ENCODE peak calls at places on chromosomes 7 and 10, in four cellular contexts. One of them, this sample, is unnamed.

GRCh38 chr7:19080076-19080475 is 37.4 kb downstream of the TWIST1 start:
- DNase-seq in GM12878: no peak
- DNase-seq in K562: no peak
- DNase-seq in HepG2: no peak
- DNase-seq in this sample: no peak

GRCh38 chr7:83271212-83272099 is 108.8 kb upstream of the PCLO start:
- DNase-seq in GM12878: no peak
- DNase-seq in K562: no peak
- DNase-seq in HepG2: peak
- DNase-seq in this sample: peak

GRCh38 chr10:78626471-78626870 is 442.3 kb upstream of the ZMIZ1 start:
- DNase-seq in HepG2: no peak
- DNase-seq in K562: no peak
- DNase-seq in GM12878: no peak
- DNase-seq in this sample: no peak

GRCh38 chr7:110372685-110373084 is 718.2 kb upstream of the LRRN3 start:
- DNase-seq in GM12878: no peak
- DNase-seq in K562: no peak
- DNase-seq in HepG2: no peak
- DNase-seq in this sample: no peak

GRCh38 chr7:3112499-3113134 is 69.0 kb upstream of the CARD11 start:
- DNase-seq in K562: no peak
- DNase-seq in GM12878: no peak
- DNase-seq in HepG2: no peak
- DNase-seq in this sample: no peak

GRCh38 chr10:6114758-6115410 is 26.1 kb downstream of the RBM17 start:
- DNase-seq in K562: no peak
- DNase-seq in GM12878: no peak
- DNase-seq in HepG2: no peak
- DNase-seq in this sample: no peak

GRCh38 chr7:151373599-151373998 is 32.0 kb downstream of the NUB1 start:
- DNase-seq in K562: no peak
- DNase-seq in GM12878: no peak
- DNase-seq in HepG2: no peak
- DNase-seq in this sample: no peak

GRCh38 chr10:58608356-58608755 is 95.7 kb downstream of the BICC1 start:
- DNase-seq in HepG2: no peak
- DNase-seq in K562: no peak
- DNase-seq in GM12878: no peak
- DNase-seq in this sample: no peak

GRCh38 chr7:94656925-94657731 is 1.2 kb upstream of the SGCE start:
- DNase-seq in HepG2: no peak
- DNase-seq in K562: no peak
- DNase-seq in GM12878: no peak
- DNase-seq in this sample: no peak

GRCh38 chr10:3477683-3478082 is 305.1 kb upstream of the PITRM1 start:
- DNase-seq in GM12878: peak
- DNase-seq in HepG2: no peak
- DNase-seq in K562: no peak
- DNase-seq in this sample: no peak

GRCh38 chr7:149422065-149422913 is 38.6 kb downstream of the ZNF777 start:
- DNase-seq in K562: peak
- DNase-seq in GM12878: peak
- DNase-seq in HepG2: peak
- DNase-seq in this sample: peak

GRCh38 chr7:42373285-42373684 is 136.3 kb upstream of the GLI3 start:
- DNase-seq in HepG2: no peak
- DNase-seq in GM12878: no peak
- DNase-seq in K562: no peak
- DNase-seq in this sample: no peak

GRCh38 chr10:132306951-132307751 is 599 bp downstream of the STK32C start:
- DNase-seq in GM12878: no peak
- DNase-seq in K562: no peak
- DNase-seq in HepG2: peak
- DNase-seq in this sample: no peak

GRCh38 chr7:110001254-110001938 is 1089.5 kb upstream of the LRRN3 start:
- DNase-seq in K562: no peak
- DNase-seq in GM12878: no peak
- DNase-seq in HepG2: no peak
- DNase-seq in this sample: no peak

GRCh38 chr10:112271982-112272381 is 11.2 kb upstream of the TECTB start:
- DNase-seq in HepG2: no peak
- DNase-seq in GM12878: no peak
- DNase-seq in K562: no peak
- DNase-seq in this sample: no peak

GRCh38 chr7:151085691-151086620 is at the start of gene AGAP3:
- DNase-seq in K562: peak
- DNase-seq in GM12878: no peak
- DNase-seq in HepG2: peak
- DNase-seq in this sample: peak

GRCh38 chr7:137545059-137545730 is 201.7 kb upstream of the PTN start:
- DNase-seq in HepG2: peak
- DNase-seq in GM12878: no peak
- DNase-seq in K562: no peak
- DNase-seq in this sample: no peak

GRCh38 chr7:127976056-127976455 is 55.2 kb downstream of the LRRC4 start:
- DNase-seq in K562: no peak
- DNase-seq in HepG2: no peak
- DNase-seq in GM12878: no peak
- DNase-seq in this sample: no peak

GRCh38 chr10:49170632-49171325 is 17.4 kb downstream of the TMEM273 start:
- DNase-seq in HepG2: no peak
- DNase-seq in K562: no peak
- DNase-seq in GM12878: no peak
- DNase-seq in this sample: no peak

GRCh38 chr7:76089865-76090495 is 42.1 kb downstream of the MDH2 start:
- DNase-seq in K562: no peak
- DNase-seq in GM12878: peak
- DNase-seq in HepG2: no peak
- DNase-seq in this sample: no peak

GRCh38 chr10:127549009-127549408 is at the start of gene NPS:
- DNase-seq in GM12878: no peak
- DNase-seq in K562: no peak
- DNase-seq in HepG2: no peak
- DNase-seq in this sample: no peak

GRCh38 chr7:91083855-91084644 is 180.2 kb upstream of the FZD1 start:
- DNase-seq in K562: no peak
- DNase-seq in HepG2: no peak
- DNase-seq in GM12878: no peak
- DNase-seq in this sample: no peak

GRCh38 chr7:20064181-20064970 is 152.8 kb downstream of the MACC1 start:
- DNase-seq in HepG2: no peak
- DNase-seq in K562: no peak
- DNase-seq in GM12878: no peak
- DNase-seq in this sample: no peak

GRCh38 chr10:86102031-86102430 is 264.6 kb downstream of the GRID1 start:
- DNase-seq in HepG2: no peak
- DNase-seq in GM12878: no peak
- DNase-seq in K562: no peak
- DNase-seq in this sample: no peak

GRCh38 chr10:86103391-86104101 is 263.0 kb downstream of the GRID1 start:
- DNase-seq in K562: no peak
- DNase-seq in GM12878: no peak
- DNase-seq in HepG2: no peak
- DNase-seq in this sample: no peak

GRCh38 chr10:86104156-86104555 is 262.4 kb downstream of the GRID1 start:
- DNase-seq in HepG2: no peak
- DNase-seq in GM12878: no peak
- DNase-seq in K562: no peak
- DNase-seq in this sample: no peak

GRCh38 chr10:86100581-86101061 is 266.0 kb downstream of the GRID1 start:
- DNase-seq in K562: peak
- DNase-seq in GM12878: no peak
- DNase-seq in HepG2: peak
- DNase-seq in this sample: peak

GRCh38 chr10:86102446-86102845 is 264.1 kb downstream of the GRID1 start:
- DNase-seq in GM12878: no peak
- DNase-seq in K562: no peak
- DNase-seq in HepG2: no peak
- DNase-seq in this sample: no peak
- TF ChIP-seq FOXK2 in GM12878: no peak
- TF ChIP-seq FOXK2 in K562: no peak
- TF ChIP-seq FOXK2 in HepG2: no peak
- TF ChIP-seq FOXK2 in this sample: no peak

GRCh38 chr7:144403649-144404061 is at the start of gene NOBOX:
- DNase-seq in GM12878: no peak
- DNase-seq in HepG2: no peak
- DNase-seq in K562: no peak
- DNase-seq in this sample: no peak
- TF ChIP-seq BHLHE40 in GM12878: no peak
- TF ChIP-seq BHLHE40 in HepG2: no peak
- TF ChIP-seq BHLHE40 in K562: no peak
- TF ChIP-seq BHLHE40 in this sample: no peak

GRCh38 chr7:1558841-1559625 is 3.0 kb upstream of the TMEM184A start:
- DNase-seq in GM12878: no peak
- DNase-seq in K562: no peak
- DNase-seq in HepG2: no peak
- DNase-seq in this sample: no peak

GRCh38 chr7:1559626-1560590 is 3.9 kb upstream of the TMEM184A start:
- DNase-seq in GM12878: no peak
- DNase-seq in K562: no peak
- DNase-seq in HepG2: no peak
- DNase-seq in this sample: no peak

GRCh38 chr7:1562126-1562525 is 6.1 kb upstream of the TMEM184A start:
- DNase-seq in K562: no peak
- DNase-seq in HepG2: no peak
- DNase-seq in GM12878: no peak
- DNase-seq in this sample: no peak

GRCh38 chr7:1561036-1561940 is 5.3 kb upstream of the TMEM184A start:
- DNase-seq in GM12878: no peak
- DNase-seq in K562: no peak
- DNase-seq in HepG2: no peak
- DNase-seq in this sample: no peak

GRCh38 chr7:1560620-1561031 is 4.6 kb upstream of the TMEM184A start:
- DNase-seq in GM12878: no peak
- DNase-seq in K562: no peak
- DNase-seq in HepG2: no peak
- DNase-seq in this sample: no peak
- TF ChIP-seq FOXK2 in GM12878: no peak
- TF ChIP-seq FOXK2 in K562: no peak
- TF ChIP-seq FOXK2 in HepG2: no peak
- TF ChIP-seq FOXK2 in this sample: no peak

DNA sequence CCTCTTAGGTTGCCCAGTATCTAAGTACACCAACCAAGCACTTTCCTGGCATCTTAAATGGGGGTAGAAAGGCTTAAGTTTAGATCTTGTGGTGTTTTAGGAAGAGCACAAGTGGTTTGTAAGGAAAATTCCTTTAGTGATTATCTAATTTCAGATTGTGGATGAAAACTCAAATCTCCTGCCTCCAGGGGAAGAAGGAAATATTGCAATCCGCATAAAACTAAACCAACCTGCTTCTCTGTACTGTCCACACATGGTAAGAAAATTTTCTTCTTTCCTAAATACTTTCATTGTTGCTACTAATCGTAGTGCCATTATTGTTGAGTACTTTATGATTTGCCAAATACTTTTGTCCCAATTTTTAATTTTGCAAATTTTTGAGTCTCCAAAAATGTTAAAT is 31.1 kb downstream of the ACSM6 start:
- DNase-seq in HepG2: no peak
- DNase-seq in K562: no peak
- DNase-seq in GM12878: no peak
- DNase-seq in this sample: no peak
- TF ChIP-seq BHLHE40 in HepG2: no peak
- TF ChIP-seq BHLHE40 in K562: no peak
- TF ChIP-seq BHLHE40 in GM12878: no peak
- TF ChIP-seq BHLHE40 in this sample: no peak

DNA sequence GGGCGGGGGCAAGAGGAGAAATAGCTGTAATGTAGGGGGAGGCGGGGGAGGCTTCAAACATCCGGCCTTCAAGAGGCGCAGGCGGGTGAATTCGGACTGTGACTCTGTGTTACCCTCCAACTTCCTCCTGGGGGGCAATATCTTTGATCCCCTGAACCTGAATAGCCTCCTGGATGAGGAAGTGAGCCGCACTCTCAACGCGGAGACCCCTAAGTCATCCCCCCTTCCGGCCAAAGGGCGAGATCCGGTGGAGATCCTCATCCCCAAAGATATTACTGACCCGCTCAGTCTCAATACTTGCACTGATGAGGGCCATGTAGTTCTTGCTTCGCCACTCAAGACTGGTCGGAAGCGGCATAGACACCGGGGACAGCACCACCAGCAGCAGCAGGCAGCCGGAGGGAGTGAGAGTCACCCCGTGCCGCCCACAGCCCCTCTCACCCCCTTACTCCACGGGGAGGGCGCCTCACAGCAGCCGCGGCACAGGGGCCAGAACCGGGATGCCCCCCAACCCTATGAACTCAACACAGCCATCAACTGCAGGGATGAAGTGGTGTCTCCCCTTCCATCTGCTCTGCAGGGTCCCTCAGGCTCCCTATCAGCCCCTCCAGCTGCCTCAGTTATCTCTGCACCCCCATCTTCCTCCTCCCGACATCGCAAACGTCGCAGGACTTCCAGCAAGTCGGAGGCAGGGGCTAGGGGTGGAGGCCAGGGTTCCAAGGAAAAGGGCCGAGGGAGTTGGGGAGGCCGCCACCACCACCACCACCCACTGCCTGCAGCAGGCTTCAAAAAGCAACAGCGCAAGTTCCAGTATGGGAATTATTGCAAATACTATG is 1.0 kb downstream of the MEPCE start:
- DNase-seq in K562: no peak
- DNase-seq in HepG2: no peak
- DNase-seq in GM12878: no peak
- DNase-seq in this sample: no peak
- TF ChIP-seq FOXK2 in K562: no peak
- TF ChIP-seq FOXK2 in HepG2: no peak
- TF ChIP-seq FOXK2 in GM12878: no peak
- TF ChIP-seq FOXK2 in this sample: no peak

This sample was measured in HEK293T.